ENCODE peak calls at places on chromosomes 5 and 9, in seven cellular contexts. One of them, this sample, is unnamed.

GRCh38 chr5:86442036-86442435 is 175.7 kb upstream of the COX7C start:
- DNase-seq in GM18507: no peak
- DNase-seq in AG04449: no peak
- DNase-seq in HEK293T: no peak
- DNase-seq in NB4: no peak
- DNase-seq in cardiac septum: no peak
- DNase-seq in NCI-H1417: no peak
- DNase-seq in this sample: no peak

GRCh38 chr5:167280111-167280510 is 1011.3 kb upstream of the WWC1 start:
- DNase-seq in GM18507: no peak
- DNase-seq in AG04449: no peak
- DNase-seq in HEK293T: no peak
- DNase-seq in NB4: no peak
- DNase-seq in cardiac septum: no peak
- DNase-seq in NCI-H1417: no peak
- DNase-seq in this sample: no peak

GRCh38 chr5:76331139-76331538 is 71.9 kb upstream of the IQGAP2 start:
- DNase-seq in GM18507: no peak
- DNase-seq in AG04449: no peak
- DNase-seq in HEK293T: no peak
- DNase-seq in NB4: peak
- DNase-seq in cardiac septum: no peak
- DNase-seq in NCI-H1417: no peak
- DNase-seq in this sample: no peak

GRCh38 chr9:36831381-36832231 is 202.5 kb downstream of the PAX5 start:
- DNase-seq in GM18507: no peak
- DNase-seq in AG04449: no peak
- DNase-seq in HEK293T: no peak
- DNase-seq in NB4: peak
- DNase-seq in cardiac septum: peak
- DNase-seq in NCI-H1417: no peak
- DNase-seq in this sample: peak

GRCh38 chr5:140151068-140151718 is 23.8 kb upstream of the CYSTM1 start:
- DNase-seq in GM18507: no peak
- DNase-seq in AG04449: no peak
- DNase-seq in HEK293T: no peak
- DNase-seq in NB4: no peak
- DNase-seq in cardiac septum: no peak
- DNase-seq in NCI-H1417: no peak
- DNase-seq in this sample: no peak

GRCh38 chr5:131068893-131069643 is 96.0 kb downstream of the HINT1 start:
- DNase-seq in GM18507: peak
- DNase-seq in AG04449: no peak
- DNase-seq in HEK293T: no peak
- DNase-seq in NB4: no peak
- DNase-seq in cardiac septum: no peak
- DNase-seq in NCI-H1417: peak
- DNase-seq in this sample: no peak

GRCh38 chr9:108928386-108928785 is 5.5 kb downstream of the ELP1 start:
- DNase-seq in GM18507: no peak
- DNase-seq in AG04449: no peak
- DNase-seq in HEK293T: no peak
- DNase-seq in NB4: no peak
- DNase-seq in cardiac septum: no peak
- DNase-seq in NCI-H1417: no peak
- DNase-seq in this sample: no peak

GRCh38 chr5:17441351-17441750 is 56.7 kb upstream of the TAF11L2 start:
- DNase-seq in GM18507: no peak
- DNase-seq in AG04449: peak
- DNase-seq in HEK293T: no peak
- DNase-seq in NB4: no peak
- DNase-seq in cardiac septum: no peak
- DNase-seq in NCI-H1417: no peak
- DNase-seq in this sample: no peak

GRCh38 chr9:3875371-3876132 is 349.8 kb upstream of the RFX3 start:
- DNase-seq in GM18507: no peak
- DNase-seq in AG04449: peak
- DNase-seq in HEK293T: no peak
- DNase-seq in NB4: no peak
- DNase-seq in cardiac septum: no peak
- DNase-seq in NCI-H1417: no peak
- DNase-seq in this sample: no peak

GRCh38 chr5:153360860-153361259 is 129.6 kb upstream of the GRIA1 start:
- DNase-seq in GM18507: no peak
- DNase-seq in AG04449: no peak
- DNase-seq in HEK293T: no peak
- DNase-seq in NB4: no peak
- DNase-seq in cardiac septum: no peak
- DNase-seq in NCI-H1417: no peak
- DNase-seq in this sample: no peak

GRCh38 chr9:131889437-131890244 is 149.8 kb upstream of the RAPGEF1 start:
- DNase-seq in GM18507: no peak
- DNase-seq in AG04449: no peak
- DNase-seq in HEK293T: no peak
- DNase-seq in NB4: no peak
- DNase-seq in cardiac septum: no peak
- DNase-seq in NCI-H1417: peak
- DNase-seq in this sample: no peak

GRCh38 chr5:144142030-144142825 is 28.2 kb downstream of the YIPF5 start:
- DNase-seq in GM18507: peak
- DNase-seq in AG04449: no peak
- DNase-seq in HEK293T: peak
- DNase-seq in NB4: peak
- DNase-seq in cardiac septum: no peak
- DNase-seq in NCI-H1417: peak
- DNase-seq in this sample: no peak

GRCh38 chr9:121071356-121071755 is 3.4 kb upstream of the CNTRL start:
- DNase-seq in GM18507: no peak
- DNase-seq in AG04449: no peak
- DNase-seq in HEK293T: no peak
- DNase-seq in NB4: peak
- DNase-seq in cardiac septum: no peak
- DNase-seq in NCI-H1417: no peak
- DNase-seq in this sample: no peak

GRCh38 chr5:38738898-38739743 is 106.7 kb upstream of the OSMR start:
- DNase-seq in GM18507: no peak
- DNase-seq in AG04449: no peak
- DNase-seq in HEK293T: no peak
- DNase-seq in NB4: no peak
- DNase-seq in cardiac septum: no peak
- DNase-seq in NCI-H1417: peak
- DNase-seq in this sample: no peak

GRCh38 chr5:175485631-175486030 is 7.3 kb downstream of the SFXN1 start:
- DNase-seq in GM18507: no peak
- DNase-seq in AG04449: no peak
- DNase-seq in HEK293T: no peak
- DNase-seq in NB4: no peak
- DNase-seq in cardiac septum: no peak
- DNase-seq in NCI-H1417: no peak
- DNase-seq in this sample: no peak

GRCh38 chr5:158462349-158463114 is 603.6 kb upstream of the CLINT1 start:
- DNase-seq in GM18507: no peak
- DNase-seq in AG04449: no peak
- DNase-seq in HEK293T: no peak
- DNase-seq in NB4: no peak
- DNase-seq in cardiac septum: no peak
- DNase-seq in NCI-H1417: no peak
- DNase-seq in this sample: no peak

GRCh38 chr5:179421156-179421895 is 76.1 kb upstream of the ADAMTS2 start:
- DNase-seq in GM18507: no peak
- DNase-seq in AG04449: no peak
- DNase-seq in HEK293T: no peak
- DNase-seq in NB4: no peak
- DNase-seq in cardiac septum: no peak
- DNase-seq in NCI-H1417: no peak
- DNase-seq in this sample: peak

GRCh38 chr9:113479150-113479761 is 15.7 kb downstream of the RGS3 start:
- DNase-seq in GM18507: no peak
- DNase-seq in AG04449: no peak
- DNase-seq in HEK293T: no peak
- DNase-seq in NB4: peak
- DNase-seq in cardiac septum: peak
- DNase-seq in NCI-H1417: no peak
- DNase-seq in this sample: no peak

GRCh38 chr9:16645970-16646369 is 224.5 kb downstream of the BNC2 start:
- DNase-seq in GM18507: no peak
- DNase-seq in AG04449: no peak
- DNase-seq in HEK293T: no peak
- DNase-seq in NB4: no peak
- DNase-seq in cardiac septum: no peak
- DNase-seq in NCI-H1417: no peak
- DNase-seq in this sample: no peak

GRCh38 chr5:74261906-74262305 is 378.6 kb downstream of the ENC1 start:
- DNase-seq in GM18507: no peak
- DNase-seq in AG04449: no peak
- DNase-seq in HEK293T: no peak
- DNase-seq in NB4: no peak
- DNase-seq in cardiac septum: no peak
- DNase-seq in NCI-H1417: no peak
- DNase-seq in this sample: no peak

GRCh38 chr5:109880907-109881685 is 191.4 kb downstream of the MAN2A1 start:
- DNase-seq in GM18507: no peak
- DNase-seq in AG04449: no peak
- DNase-seq in HEK293T: no peak
- DNase-seq in NB4: no peak
- DNase-seq in cardiac septum: no peak
- DNase-seq in NCI-H1417: peak
- DNase-seq in this sample: no peak

GRCh38 chr5:175617447-175617846 is 40.4 kb upstream of the HRH2 start:
- DNase-seq in GM18507: no peak
- DNase-seq in AG04449: no peak
- DNase-seq in HEK293T: no peak
- DNase-seq in NB4: no peak
- DNase-seq in cardiac septum: no peak
- DNase-seq in NCI-H1417: no peak
- DNase-seq in this sample: no peak

GRCh38 chr5:72871358-72872024 is 55.0 kb downstream of the TNPO1 start:
- DNase-seq in GM18507: no peak
- DNase-seq in AG04449: no peak
- DNase-seq in HEK293T: no peak
- DNase-seq in NB4: no peak
- DNase-seq in cardiac septum: no peak
- DNase-seq in NCI-H1417: no peak
- DNase-seq in this sample: no peak

GRCh38 chr5:127412698-127413097 is 104.7 kb upstream of the PRRC1 start:
- DNase-seq in GM18507: no peak
- DNase-seq in AG04449: no peak
- DNase-seq in HEK293T: no peak
- DNase-seq in NB4: no peak
- DNase-seq in cardiac septum: no peak
- DNase-seq in NCI-H1417: no peak
- DNase-seq in this sample: no peak

GRCh38 chr9:19161257-19162025 is 34.1 kb upstream of the PLIN2 start:
- DNase-seq in GM18507: no peak
- DNase-seq in AG04449: peak
- DNase-seq in HEK293T: no peak
- DNase-seq in NB4: peak
- DNase-seq in cardiac septum: no peak
- DNase-seq in NCI-H1417: no peak
- DNase-seq in this sample: no peak

GRCh38 chr5:142597546-142598337 is 88.1 kb downstream of the FGF1 start:
- DNase-seq in GM18507: no peak
- DNase-seq in AG04449: no peak
- DNase-seq in HEK293T: peak
- DNase-seq in NB4: peak
- DNase-seq in cardiac septum: no peak
- DNase-seq in NCI-H1417: peak
- DNase-seq in this sample: no peak

GRCh38 chr5:170584446-170584845 is 80.6 kb downstream of the KCNIP1 start:
- DNase-seq in GM18507: no peak
- DNase-seq in AG04449: no peak
- DNase-seq in HEK293T: no peak
- DNase-seq in NB4: no peak
- DNase-seq in cardiac septum: no peak
- DNase-seq in NCI-H1417: no peak
- DNase-seq in this sample: no peak

GRCh38 chr5:83715316-83716060 is 5.2 kb downstream of the HAPLN1 start:
- DNase-seq in GM18507: no peak
- DNase-seq in AG04449: no peak
- DNase-seq in HEK293T: no peak
- DNase-seq in NB4: no peak
- DNase-seq in cardiac septum: no peak
- DNase-seq in NCI-H1417: no peak
- DNase-seq in this sample: no peak

GRCh38 chr5:151557466-151557865 is 33.7 kb downstream of the FAT2 start:
- DNase-seq in GM18507: no peak
- DNase-seq in AG04449: no peak
- DNase-seq in HEK293T: no peak
- DNase-seq in NB4: no peak
- DNase-seq in cardiac septum: no peak
- DNase-seq in NCI-H1417: no peak
- DNase-seq in this sample: no peak

This sample was measured in upper lobe of right lung.